ENCODE peak calls at places on chromosome 3, in four cellular contexts. V is astrocyte of the spinal cord, T is NCI-H748 treated with DMSO at 0.1 percent for 48 hours, W is LNCaP clone FGC. A is an unnamed sample.
A peak's percentile ranks its signal among the peaks of the same experiment; 100 is the strongest.

GRCh38 chr3:137047240-137047639 is 89.5 kb downstream of the IL20RB start:
- DNase-seq in V (no peak), W (no peak), T (no peak), A (no peak)

GRCh38 chr3:117756580-117756979 is 1047.0 kb downstream of the TUSC7 start:
- DNase-seq in V (no peak), T (no peak), W (no peak), A (no peak)

GRCh38 chr3:39234705-39235104 is 42.3 kb upstream of the XIRP1 start:
- DNase-seq in V (no peak), W (no peak), T (no peak), A (no peak)

GRCh38 chr3:136713961-136714514 is 38.1 kb downstream of the STAG1 start:
- DNase-seq in W (no peak), T (no peak), V (no peak), A (no peak)

GRCh38 chr3:172225215-172225707 is 185.9 kb downstream of the FNDC3B start:
- DNase-seq in W (no peak), T (no peak), V (no peak), A (no peak)

GRCh38 chr3:197854596-197855343 is 63.7 kb downstream of the LRCH3 start:
- DNase-seq in V (peak; percentile 98), T (no peak), W (no peak), A (no peak)

GRCh38 chr3:3665961-3666640 is 133.1 kb upstream of the LRRN1 start:
- DNase-seq in T (no peak), W (no peak), V (no peak), A (no peak)

GRCh38 chr3:172101107-172101506 is 61.7 kb downstream of the FNDC3B start:
- DNase-seq in V (no peak), T (no peak), W (no peak), A (peak; percentile 24)

GRCh38 chr3:45612918-45613602 is 18.5 kb downstream of the LIMD1 start:
- DNase-seq in T (no peak), V (peak; percentile 38), W (no peak), A (peak; percentile 96)

GRCh38 chr3:61903931-61904657 is 342.7 kb downstream of the PTPRG start:
- DNase-seq in T (no peak), V (peak; percentile 64), W (peak; percentile 21), A (no peak)

GRCh38 chr3:8460815-8461482 is 40.7 kb upstream of the LMCD1 start:
- DNase-seq in V (peak; percentile 92), T (no peak), W (no peak), A (no peak)

GRCh38 chr3:186481526-186481925 is 62.7 kb downstream of the CRYGS start:
- DNase-seq in V (no peak), W (no peak), T (no peak), A (no peak)

GRCh38 chr3:146160964-146161724 is at the start of gene PLOD2:
- DNase-seq in W (no peak), V (peak; percentile 91), T (peak; percentile 45), A (peak; percentile 77)

GRCh38 chr3:16132926-16133325 is 41.6 kb upstream of the GALNT15 start:
- DNase-seq in W (no peak), V (no peak), T (no peak), A (no peak)

GRCh38 chr3:55434789-55435188 is 52.3 kb downstream of the WNT5A start:
- DNase-seq in V (no peak), W (no peak), T (no peak), A (no peak)

GRCh38 chr3:196275126-196275525 is 12.4 kb downstream of the PCYT1A start:
- DNase-seq in V (peak; percentile 17), T (no peak), W (no peak), A (no peak)

GRCh38 chr3:133488785-133489367 is 84.6 kb upstream of the CDV3 start:
- DNase-seq in W (peak; percentile 56), V (peak; percentile 54), T (no peak), A (peak; percentile 24)

GRCh38 chr3:48345946-48346572 is 12.6 kb upstream of the SPINK8 start:
- DNase-seq in W (no peak), V (no peak), T (no peak), A (no peak)

GRCh38 chr3:13152826-13153710 is 79.8 kb upstream of the IQSEC1 start:
- DNase-seq in T (no peak), V (no peak), W (no peak), A (no peak)